ENCODE peak calls at places on chromosomes 7 and 10, in four cellular contexts. One of them, this sample, is unnamed.

GRCh38 chr7:37448637-37449331 is at the start of gene ELMO1:
- DNase-seq in hepatocyte: peak
- DNase-seq in cardiac muscle cell: peak
- DNase-seq in PC-3: peak
- DNase-seq in this sample: no peak

GRCh38 chr10:7649673-7650330 is 17.0 kb downstream of the ITIH5 start:
- DNase-seq in hepatocyte: no peak
- DNase-seq in cardiac muscle cell: no peak
- DNase-seq in PC-3: no peak
- DNase-seq in this sample: no peak

GRCh38 chr10:62620491-62620890 is 184.0 kb upstream of the ADO start:
- DNase-seq in hepatocyte: no peak
- DNase-seq in cardiac muscle cell: no peak
- DNase-seq in PC-3: no peak
- DNase-seq in this sample: no peak

GRCh38 chr7:19713676-19714075 is 4.8 kb upstream of the POLR1F start:
- DNase-seq in hepatocyte: peak
- DNase-seq in cardiac muscle cell: peak
- DNase-seq in PC-3: peak
- DNase-seq in this sample: no peak

GRCh38 chr10:2414562-2414961 is 652.8 kb upstream of the PFKP start:
- DNase-seq in hepatocyte: no peak
- DNase-seq in cardiac muscle cell: no peak
- DNase-seq in PC-3: no peak
- DNase-seq in this sample: no peak

GRCh38 chr7:29573594-29573993 is 10.0 kb downstream of the PRR15 start:
- DNase-seq in hepatocyte: no peak
- DNase-seq in cardiac muscle cell: no peak
- DNase-seq in PC-3: no peak
- DNase-seq in this sample: no peak

GRCh38 chr10:66925896-66926719 is at the start of gene LRRTM3:
- DNase-seq in hepatocyte: peak
- DNase-seq in cardiac muscle cell: peak
- DNase-seq in PC-3: peak
- DNase-seq in this sample: peak

GRCh38 chr10:123295644-123296043 is 141.4 kb downstream of the BUB3 start:
- DNase-seq in hepatocyte: no peak
- DNase-seq in cardiac muscle cell: no peak
- DNase-seq in PC-3: no peak
- DNase-seq in this sample: no peak

GRCh38 chr7:12754179-12754578 is 66.7 kb downstream of the ARL4A start:
- DNase-seq in hepatocyte: no peak
- DNase-seq in cardiac muscle cell: peak
- DNase-seq in PC-3: peak
- DNase-seq in this sample: no peak

GRCh38 chr7:155874411-155874810 is 62.1 kb upstream of the SHH start:
- DNase-seq in hepatocyte: no peak
- DNase-seq in cardiac muscle cell: no peak
- DNase-seq in PC-3: no peak
- DNase-seq in this sample: no peak

GRCh38 chr10:27742926-27743735 is 2.5 kb downstream of the MKX start:
- DNase-seq in hepatocyte: peak
- DNase-seq in cardiac muscle cell: peak
- DNase-seq in PC-3: peak
- DNase-seq in this sample: no peak

GRCh38 chr10:28959850-28960501 is 282.7 kb downstream of the BAMBI start:
- DNase-seq in hepatocyte: no peak
- DNase-seq in cardiac muscle cell: no peak
- DNase-seq in PC-3: no peak
- DNase-seq in this sample: no peak

GRCh38 chr10:61839911-61840310 is 61.6 kb upstream of the ARID5B start:
- DNase-seq in hepatocyte: no peak
- DNase-seq in cardiac muscle cell: no peak
- DNase-seq in PC-3: no peak
- DNase-seq in this sample: no peak

GRCh38 chr7:24049296-24049695 is 234.7 kb upstream of the NPY start:
- DNase-seq in hepatocyte: no peak
- DNase-seq in cardiac muscle cell: no peak
- DNase-seq in PC-3: no peak
- DNase-seq in this sample: no peak

GRCh38 chr10:21195149-21195731 is 298.1 kb upstream of the NEBL start:
- DNase-seq in hepatocyte: no peak
- DNase-seq in cardiac muscle cell: peak
- DNase-seq in PC-3: peak
- DNase-seq in this sample: peak

GRCh38 chr7:22123139-22123538 is 177.4 kb upstream of the CDCA7L start:
- DNase-seq in hepatocyte: peak
- DNase-seq in cardiac muscle cell: no peak
- DNase-seq in PC-3: no peak
- DNase-seq in this sample: no peak

GRCh38 chr10:119502214-119502613 is 40.3 kb downstream of the RGS10 start:
- DNase-seq in hepatocyte: no peak
- DNase-seq in cardiac muscle cell: no peak
- DNase-seq in PC-3: no peak
- DNase-seq in this sample: no peak

GRCh38 chr10:130963786-130964522 is 347.6 kb downstream of the TCERG1L start:
- DNase-seq in hepatocyte: no peak
- DNase-seq in cardiac muscle cell: no peak
- DNase-seq in PC-3: no peak
- DNase-seq in this sample: no peak

GRCh38 chr7:50723888-50724287 is 58.8 kb downstream of the GRB10 start:
- DNase-seq in hepatocyte: no peak
- DNase-seq in cardiac muscle cell: no peak
- DNase-seq in PC-3: no peak
- DNase-seq in this sample: no peak

GRCh38 chr10:104897679-104898078 is 256.6 kb downstream of the SORCS3 start:
- DNase-seq in hepatocyte: no peak
- DNase-seq in cardiac muscle cell: no peak
- DNase-seq in PC-3: no peak
- DNase-seq in this sample: no peak

GRCh38 chr10:132308588-132309451 is 1.1 kb upstream of the STK32C start:
- DNase-seq in hepatocyte: no peak
- DNase-seq in cardiac muscle cell: no peak
- DNase-seq in PC-3: no peak
- DNase-seq in this sample: no peak

GRCh38 chr10:133445268-133445732 is 8.4 kb upstream of the SCART1 start:
- DNase-seq in hepatocyte: no peak
- DNase-seq in cardiac muscle cell: no peak
- DNase-seq in PC-3: no peak
- DNase-seq in this sample: no peak

GRCh38 chr7:84384417-84384816 is 189.8 kb upstream of the SEMA3A start:
- DNase-seq in hepatocyte: no peak
- DNase-seq in cardiac muscle cell: no peak
- DNase-seq in PC-3: no peak
- DNase-seq in this sample: no peak

GRCh38 chr7:144784943-144785342 is 50.9 kb downstream of the TPK1 start:
- DNase-seq in hepatocyte: no peak
- DNase-seq in cardiac muscle cell: peak
- DNase-seq in PC-3: no peak
- DNase-seq in this sample: no peak

GRCh38 chr7:44460325-44460724 is 30.1 kb downstream of the NUDCD3 start:
- DNase-seq in hepatocyte: no peak
- DNase-seq in cardiac muscle cell: no peak
- DNase-seq in PC-3: no peak
- DNase-seq in this sample: no peak

GRCh38 chr10:126867567-126868365 is 37.5 kb upstream of the DOCK1 start:
- DNase-seq in hepatocyte: no peak
- DNase-seq in cardiac muscle cell: peak
- DNase-seq in PC-3: peak
- DNase-seq in this sample: no peak

GRCh38 chr7:79217468-79217867 is 236.0 kb downstream of the MAGI2 start:
- DNase-seq in hepatocyte: peak
- DNase-seq in cardiac muscle cell: no peak
- DNase-seq in PC-3: peak
- DNase-seq in this sample: peak

GRCh38 chr7:116258734-116259133 is 48.4 kb downstream of the TES start:
- DNase-seq in hepatocyte: peak
- DNase-seq in cardiac muscle cell: peak
- DNase-seq in PC-3: peak
- DNase-seq in this sample: no peak

GRCh38 chr7:38127216-38128207 is 50.5 kb upstream of the STARD3NL start:
- DNase-seq in hepatocyte: no peak
- DNase-seq in cardiac muscle cell: no peak
- DNase-seq in PC-3: no peak
- DNase-seq in this sample: no peak

GRCh38 chr10:32060372-32060771 is 4.1 kb upstream of the KIF5B start:
- DNase-seq in hepatocyte: no peak
- DNase-seq in cardiac muscle cell: no peak
- DNase-seq in PC-3: no peak
- DNase-seq in this sample: no peak

GRCh38 chr7:103466814-103467213 is 20.8 kb upstream of the SLC26A5 start:
- DNase-seq in hepatocyte: no peak
- DNase-seq in cardiac muscle cell: no peak
- DNase-seq in PC-3: no peak
- DNase-seq in this sample: no peak

GRCh38 chr10:76647276-76647675 is 990.3 kb downstream of the KCNMA1 start:
- DNase-seq in hepatocyte: no peak
- DNase-seq in cardiac muscle cell: peak
- DNase-seq in PC-3: peak
- DNase-seq in this sample: no peak

GRCh38 chr10:103578782-103579382 is 85.4 kb downstream of the NEURL1 start:
- DNase-seq in hepatocyte: peak
- DNase-seq in cardiac muscle cell: no peak
- DNase-seq in PC-3: no peak
- DNase-seq in this sample: no peak

GRCh38 chr7:38368191-38368605 is 94.8 kb upstream of the TARP start:
- DNase-seq in hepatocyte: peak
- DNase-seq in cardiac muscle cell: peak
- DNase-seq in PC-3: peak
- DNase-seq in this sample: peak

GRCh38 chr7:35036361-35037171 is 719 bp downstream of the DPY19L1 start:
- DNase-seq in hepatocyte: peak
- DNase-seq in cardiac muscle cell: peak
- DNase-seq in PC-3: peak
- DNase-seq in this sample: no peak

GRCh38 chr10:95245425-95246055 is 45.3 kb downstream of the PDLIM1 start:
- DNase-seq in hepatocyte: no peak
- DNase-seq in cardiac muscle cell: no peak
- DNase-seq in PC-3: no peak
- DNase-seq in this sample: no peak

GRCh38 chr10:95247200-95247880 is 43.5 kb downstream of the PDLIM1 start:
- DNase-seq in hepatocyte: no peak
- DNase-seq in cardiac muscle cell: peak
- DNase-seq in PC-3: peak
- DNase-seq in this sample: no peak

GRCh38 chr10:95248989-95249388 is 41.8 kb downstream of the PDLIM1 start:
- DNase-seq in hepatocyte: no peak
- DNase-seq in cardiac muscle cell: no peak
- DNase-seq in PC-3: no peak
- DNase-seq in this sample: no peak

GRCh38 chr10:95247881-95248583 is 42.8 kb downstream of the PDLIM1 start:
- DNase-seq in hepatocyte: no peak
- DNase-seq in cardiac muscle cell: no peak
- DNase-seq in PC-3: no peak
- DNase-seq in this sample: no peak

GRCh38 chr10:95246582-95247051 is 44.2 kb downstream of the PDLIM1 start:
- DNase-seq in hepatocyte: peak
- DNase-seq in cardiac muscle cell: peak
- DNase-seq in PC-3: peak
- DNase-seq in this sample: no peak
- H3K27ac ChIP-seq in hepatocyte: peak
- H3K27ac ChIP-seq in cardiac muscle cell: peak
- H3K27ac ChIP-seq in PC-3: no peak
- H3K27ac ChIP-seq in this sample: peak

DNA sequence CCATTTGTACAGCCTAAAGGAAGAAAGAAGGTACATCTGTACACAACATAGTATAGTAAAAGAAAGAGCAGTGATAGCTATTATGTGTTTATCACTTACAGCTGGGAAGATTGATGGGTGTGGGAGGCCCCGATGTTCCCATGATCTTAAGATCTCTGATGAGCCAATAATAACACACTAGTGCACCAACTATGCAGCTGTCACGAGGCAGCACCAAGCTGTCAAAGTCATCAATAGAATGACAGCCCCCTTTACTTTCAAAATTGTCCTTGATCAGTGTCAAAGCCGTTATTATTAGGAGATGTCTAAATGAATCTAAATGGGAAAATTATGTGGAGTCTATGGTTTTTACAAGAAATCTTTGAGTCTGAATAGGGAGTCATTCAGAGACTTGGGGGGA is 161.8 kb upstream of the AGK start:
- DNase-seq in hepatocyte: no peak
- DNase-seq in cardiac muscle cell: no peak
- DNase-seq in PC-3: no peak
- DNase-seq in this sample: no peak
- H3K27ac ChIP-seq in hepatocyte: no peak
- H3K27ac ChIP-seq in cardiac muscle cell: peak
- H3K27ac ChIP-seq in PC-3: no peak
- H3K27ac ChIP-seq in this sample: no peak

DNA sequence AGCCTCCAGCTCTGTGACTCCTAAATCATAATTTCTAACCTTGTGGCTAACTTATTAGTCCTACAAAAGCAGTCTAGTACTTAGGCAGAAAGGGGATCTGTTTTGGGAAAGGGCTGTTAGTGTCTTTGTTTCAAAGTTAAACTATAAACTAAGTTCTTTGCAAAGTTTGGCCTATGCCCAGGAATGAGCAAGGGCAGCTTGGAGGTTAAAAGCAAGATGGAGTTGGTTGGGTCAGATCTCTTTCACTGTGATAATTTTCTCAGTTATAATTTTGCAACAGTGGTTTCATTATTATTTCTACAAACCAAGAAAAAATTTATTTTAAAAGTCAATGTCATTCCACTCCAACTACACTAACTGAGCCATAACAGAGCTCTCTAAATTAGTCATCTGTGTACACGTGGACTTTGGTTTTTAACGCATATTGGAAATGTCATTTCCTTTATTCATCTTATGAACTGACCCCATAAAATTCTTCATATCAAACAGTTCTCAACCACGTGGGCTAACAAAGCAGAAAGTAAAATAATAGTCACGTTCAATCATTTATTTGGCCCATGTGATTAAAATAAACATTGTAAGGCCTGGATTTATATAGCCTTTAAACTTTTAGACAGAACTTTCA is 143.2 kb upstream of the C7orf33 start:
- DNase-seq in hepatocyte: no peak
- DNase-seq in cardiac muscle cell: no peak
- DNase-seq in PC-3: peak
- DNase-seq in this sample: no peak
- H3K27ac ChIP-seq in hepatocyte: peak
- H3K27ac ChIP-seq in cardiac muscle cell: no peak
- H3K27ac ChIP-seq in PC-3: no peak
- H3K27ac ChIP-seq in this sample: no peak

DNA sequence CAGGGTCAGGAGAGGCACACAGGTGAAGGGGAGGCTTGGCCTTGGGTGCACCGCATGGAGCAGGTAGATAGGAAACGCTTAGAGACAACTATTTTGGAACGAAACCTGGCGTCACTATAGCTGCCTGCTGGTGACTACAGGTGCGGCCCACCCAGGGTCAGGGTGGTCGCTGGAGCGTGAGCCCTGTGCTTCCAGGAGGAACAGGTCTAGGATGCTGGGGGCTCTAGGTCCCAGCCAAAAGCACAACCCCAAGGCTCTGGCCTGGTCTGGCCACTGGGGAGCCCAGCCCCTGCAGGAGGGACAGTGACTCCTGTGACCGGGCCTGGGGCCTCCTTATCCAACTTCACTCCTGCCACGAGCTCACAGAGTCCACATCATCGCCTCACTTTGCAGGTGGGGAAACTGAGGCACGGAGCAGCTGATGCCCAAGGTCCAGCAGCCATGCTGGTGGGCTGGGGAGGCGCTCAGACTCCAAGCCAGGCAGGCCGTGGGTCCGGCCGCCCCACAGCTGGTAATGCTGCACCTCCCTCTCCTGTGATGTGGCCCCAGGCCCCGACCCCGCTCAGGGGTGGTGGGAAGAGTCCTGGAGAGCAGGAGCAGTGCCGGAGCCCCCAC is 9.0 kb downstream of the LFNG start:
- DNase-seq in hepatocyte: no peak
- DNase-seq in cardiac muscle cell: no peak
- DNase-seq in PC-3: no peak
- DNase-seq in this sample: no peak
- H3K27ac ChIP-seq in hepatocyte: peak
- H3K27ac ChIP-seq in cardiac muscle cell: no peak
- H3K27ac ChIP-seq in PC-3: peak
- H3K27ac ChIP-seq in this sample: no peak

This sample was measured in epithelial cell of prostate.